ENCODE peak calls at places on chromosomes 6 and 20, in seven cellular contexts. V, M, O, Y, W, F and Q are unnamed samples.

GRCh38 chr6:138026342-138026741 is 80.9 kb downstream of the PERP start:
- DNase-seq in V (no peak), M (no peak), O (no peak), Y (no peak), W (no peak), F (no peak), Q (no peak)

GRCh38 chr6:2783188-2783957 is 18.2 kb downstream of the WRNIP1 start:
- DNase-seq in V (no peak), M (no peak), O (no peak), Y (no peak), W (no peak), F (no peak), Q (no peak)

GRCh38 chr6:16766836-16767745 is 5.8 kb upstream of the ATXN1 start:
- DNase-seq in V (no peak), M (no peak), O (no peak), Y (no peak), W (no peak), F (no peak), Q (no peak)

GRCh38 chr6:141421378-141421777 is 711.3 kb upstream of the GJE1 start:
- DNase-seq in V (peak; percentile 51), M (peak; percentile 4), O (no peak), Y (no peak), W (peak; percentile 54), F (no peak), Q (no peak)

GRCh38 chr6:20918868-20919267 is 384.6 kb downstream of the CDKAL1 start:
- DNase-seq in V (no peak), M (no peak), O (no peak), Y (no peak), W (no peak), F (no peak), Q (no peak)

GRCh38 chr6:158684745-158685355 is 35.0 kb downstream of the SYTL3 start:
- DNase-seq in V (no peak), M (no peak), O (no peak), Y (no peak), W (no peak), F (no peak), Q (no peak)

GRCh38 chr20:53413188-53413631 is 180.4 kb downstream of the ZNF217 start:
- DNase-seq in V (no peak), M (peak; percentile 74), O (peak; percentile 45), Y (peak; percentile 18), W (no peak), F (no peak), Q (peak; percentile 87)

GRCh38 chr6:152635949-152636674 is 1.1 kb downstream of the SYNE1 start:
- DNase-seq in V (peak; percentile 77), M (no peak), O (peak; percentile 56), Y (peak; percentile 63), W (peak; percentile 47), F (no peak), Q (no peak)

GRCh38 chr6:147603392-147604081 is 95.0 kb downstream of the SAMD5 start:
- DNase-seq in V (no peak), M (no peak), O (peak; percentile 69), Y (no peak), W (no peak), F (no peak), Q (no peak)

GRCh38 chr6:30888472-30889137 is 4.3 kb downstream of the DDR1 start:
- DNase-seq in V (peak; percentile 75), M (no peak), O (no peak), Y (no peak), W (peak; percentile 83), F (no peak), Q (no peak)

GRCh38 chr6:20840675-20841074 is 306.4 kb downstream of the CDKAL1 start:
- DNase-seq in V (peak; percentile 33), M (no peak), O (no peak), Y (no peak), W (peak; percentile 31), F (no peak), Q (no peak)

GRCh38 chr6:158544428-158544827 is 15.5 kb upstream of the TMEM181 start:
- DNase-seq in V (no peak), M (no peak), O (no peak), Y (no peak), W (no peak), F (no peak), Q (no peak)

GRCh38 chr6:109139109-109139508 is 43.8 kb downstream of the CEP57L1 start:
- DNase-seq in V (peak; percentile 17), M (no peak), O (no peak), Y (no peak), W (no peak), F (no peak), Q (no peak)

GRCh38 chr6:80435457-80435856 is 329.0 kb downstream of the BCKDHB start:
- DNase-seq in V (no peak), M (no peak), O (no peak), Y (no peak), W (no peak), F (no peak), Q (no peak)

GRCh38 chr6:166757226-166758135 is 130.4 kb upstream of the RPS6KA2 start:
- DNase-seq in V (peak; percentile 56), M (no peak), O (no peak), Y (no peak), W (peak; percentile 54), F (no peak), Q (no peak)

GRCh38 chr6:15501806-15502450 is 160.9 kb downstream of the DTNBP1 start:
- DNase-seq in V (peak; percentile 35), M (no peak), O (peak; percentile 78), Y (peak; percentile 71), W (peak; percentile 63), F (no peak), Q (no peak)

GRCh38 chr6:27871919-27872633 is 40.1 kb downstream of the OR2B2 start:
- DNase-seq in V (peak; percentile 95), M (peak; percentile 84), O (peak; percentile 61), Y (peak; percentile 41), W (peak; percentile 97), F (peak; percentile 61), Q (no peak)

GRCh38 chr6:25130518-25130917 is 148.7 kb upstream of the CARMIL1 start:
- DNase-seq in V (no peak), M (no peak), O (no peak), Y (no peak), W (no peak), F (no peak), Q (no peak)

GRCh38 chr6:18528084-18528743 is 141.1 kb downstream of the RNF144B start:
- DNase-seq in V (peak; percentile 47), M (no peak), O (no peak), Y (no peak), W (peak; percentile 41), F (no peak), Q (no peak)

GRCh38 chr6:16752206-16752867 is 8.9 kb downstream of the ATXN1 start:
- DNase-seq in V (peak; percentile 60), M (no peak), O (no peak), Y (no peak), W (peak; percentile 63), F (no peak), Q (no peak)

GRCh38 chr6:116011520-116011919 is 49.2 kb downstream of the FRK start:
- DNase-seq in V (no peak), M (peak; percentile 61), O (no peak), Y (no peak), W (no peak), F (no peak), Q (no peak)

GRCh38 chr20:14830466-14830865 is 493.1 kb upstream of the FLRT3 start:
- DNase-seq in V (no peak), M (no peak), O (no peak), Y (no peak), W (no peak), F (no peak), Q (no peak)

GRCh38 chr6:85464722-85465150 is 14.9 kb downstream of the NT5E start:
- DNase-seq in V (peak; percentile 53), M (peak; percentile 42), O (no peak), Y (no peak), W (peak; percentile 74), F (no peak), Q (no peak)

GRCh38 chr20:57620999-57621398 is 773 bp upstream of the ZBP1 start:
- DNase-seq in V (no peak), M (no peak), O (no peak), Y (no peak), W (no peak), F (no peak), Q (no peak)

GRCh38 chr6:33620584-33621395 is at the start of gene ITPR3:
- DNase-seq in V (peak; percentile 88), M (peak; percentile 83), O (peak; percentile 70), Y (peak; percentile 54), W (peak; percentile 59), F (no peak), Q (no peak)

GRCh38 chr6:137095651-137096238 is 51.0 kb upstream of the IL20RA start:
- DNase-seq in V (no peak), M (no peak), O (no peak), Y (no peak), W (no peak), F (no peak), Q (no peak)

GRCh38 chr6:9086331-9086730 is 651.0 kb upstream of the SLC35B3 start:
- DNase-seq in V (no peak), M (no peak), O (no peak), Y (no peak), W (peak; percentile 8), F (no peak), Q (no peak)

GRCh38 chr6:39366875-39367618 is 44.5 kb upstream of the KCNK16 start:
- DNase-seq in V (no peak), M (no peak), O (no peak), Y (no peak), W (no peak), F (no peak), Q (no peak)

GRCh38 chr20:25273046-25273445 is 25.2 kb downstream of the PYGB start:
- DNase-seq in V (no peak), M (no peak), O (peak; percentile 27), Y (peak; percentile 9), W (no peak), F (no peak), Q (no peak)